ENCODE peak calls at places on chromosomes 6 and 20, in eight cellular contexts. One of them, this sample, is unnamed.

GRCh38 chr6:36539814-36540568 is 7.3 kb downstream of the STK38 start:
- DNase-seq in psoas muscle: no peak
- DNase-seq in left lung: no peak
- DNase-seq in left ventricle myocardium inferior: no peak
- DNase-seq in kidney: no peak
- DNase-seq in Karpas-422: no peak
- DNase-seq in pancreas: no peak
- DNase-seq in naive thymus-derived CD4-positive, alpha-beta T cell: peak; percentile 73
- DNase-seq in this sample: no peak

GRCh38 chr6:137494281-137494966 is at the start of gene OLIG3:
- DNase-seq in psoas muscle: no peak
- DNase-seq in left lung: no peak
- DNase-seq in left ventricle myocardium inferior: no peak
- DNase-seq in kidney: no peak
- DNase-seq in Karpas-422: no peak
- DNase-seq in pancreas: no peak
- DNase-seq in naive thymus-derived CD4-positive, alpha-beta T cell: no peak
- DNase-seq in this sample: no peak

GRCh38 chr6:67411036-67411435 is 1224.0 kb upstream of the ADGRB3 start:
- DNase-seq in psoas muscle: no peak
- DNase-seq in left lung: no peak
- DNase-seq in left ventricle myocardium inferior: no peak
- DNase-seq in kidney: no peak
- DNase-seq in Karpas-422: no peak
- DNase-seq in pancreas: no peak
- DNase-seq in naive thymus-derived CD4-positive, alpha-beta T cell: no peak
- DNase-seq in this sample: no peak

GRCh38 chr6:8113260-8113659 is 10.9 kb upstream of the EEF1E1 start:
- DNase-seq in psoas muscle: no peak
- DNase-seq in left lung: no peak
- DNase-seq in left ventricle myocardium inferior: no peak
- DNase-seq in kidney: no peak
- DNase-seq in Karpas-422: no peak
- DNase-seq in pancreas: no peak
- DNase-seq in naive thymus-derived CD4-positive, alpha-beta T cell: no peak
- DNase-seq in this sample: no peak

GRCh38 chr6:11632231-11632630 is 94.7 kb downstream of the TMEM170B start:
- DNase-seq in psoas muscle: no peak
- DNase-seq in left lung: peak; percentile 51
- DNase-seq in left ventricle myocardium inferior: no peak
- DNase-seq in kidney: peak; percentile 81
- DNase-seq in Karpas-422: no peak
- DNase-seq in pancreas: no peak
- DNase-seq in naive thymus-derived CD4-positive, alpha-beta T cell: no peak
- DNase-seq in this sample: no peak

GRCh38 chr6:90478789-90479602 is 107.9 kb downstream of the MAP3K7 start:
- DNase-seq in psoas muscle: peak; percentile 94
- DNase-seq in left lung: peak; percentile 91
- DNase-seq in left ventricle myocardium inferior: peak; percentile 73
- DNase-seq in kidney: peak; percentile 94
- DNase-seq in Karpas-422: peak; percentile 89
- DNase-seq in pancreas: peak; percentile 85
- DNase-seq in naive thymus-derived CD4-positive, alpha-beta T cell: peak; percentile 78
- DNase-seq in this sample: peak; percentile 30

GRCh38 chr6:9520417-9521151 is 894.3 kb downstream of the TFAP2A start:
- DNase-seq in psoas muscle: no peak
- DNase-seq in left lung: no peak
- DNase-seq in left ventricle myocardium inferior: no peak
- DNase-seq in kidney: no peak
- DNase-seq in Karpas-422: no peak
- DNase-seq in pancreas: no peak
- DNase-seq in naive thymus-derived CD4-positive, alpha-beta T cell: no peak
- DNase-seq in this sample: no peak

GRCh38 chr6:151689499-151690201 is 117.8 kb upstream of the ESR1 start:
- DNase-seq in psoas muscle: no peak
- DNase-seq in left lung: no peak
- DNase-seq in left ventricle myocardium inferior: no peak
- DNase-seq in kidney: no peak
- DNase-seq in Karpas-422: peak; percentile 69
- DNase-seq in pancreas: no peak
- DNase-seq in naive thymus-derived CD4-positive, alpha-beta T cell: no peak
- DNase-seq in this sample: no peak

GRCh38 chr6:116971959-116972358 is 94.9 kb downstream of the RFX6 start:
- DNase-seq in psoas muscle: no peak
- DNase-seq in left lung: no peak
- DNase-seq in left ventricle myocardium inferior: no peak
- DNase-seq in kidney: no peak
- DNase-seq in Karpas-422: peak; percentile 81
- DNase-seq in pancreas: no peak
- DNase-seq in naive thymus-derived CD4-positive, alpha-beta T cell: no peak
- DNase-seq in this sample: no peak

GRCh38 chr6:132131777-132132176 is 180.6 kb upstream of the CCN2 start:
- DNase-seq in psoas muscle: peak; percentile 32
- DNase-seq in left lung: no peak
- DNase-seq in left ventricle myocardium inferior: peak; percentile 21
- DNase-seq in kidney: no peak
- DNase-seq in Karpas-422: no peak
- DNase-seq in pancreas: no peak
- DNase-seq in naive thymus-derived CD4-positive, alpha-beta T cell: no peak
- DNase-seq in this sample: no peak

GRCh38 chr6:132128424-132128823 is 177.3 kb upstream of the CCN2 start:
- DNase-seq in psoas muscle: no peak
- DNase-seq in left lung: no peak
- DNase-seq in left ventricle myocardium inferior: no peak
- DNase-seq in kidney: no peak
- DNase-seq in Karpas-422: no peak
- DNase-seq in pancreas: no peak
- DNase-seq in naive thymus-derived CD4-positive, alpha-beta T cell: no peak
- DNase-seq in this sample: no peak

GRCh38 chr6:132132420-132132819 is 181.2 kb upstream of the CCN2 start:
- DNase-seq in psoas muscle: no peak
- DNase-seq in left lung: no peak
- DNase-seq in left ventricle myocardium inferior: no peak
- DNase-seq in kidney: no peak
- DNase-seq in Karpas-422: no peak
- DNase-seq in pancreas: no peak
- DNase-seq in naive thymus-derived CD4-positive, alpha-beta T cell: no peak
- DNase-seq in this sample: no peak

GRCh38 chr6:132131351-132131750 is 180.2 kb upstream of the CCN2 start:
- DNase-seq in psoas muscle: no peak
- DNase-seq in left lung: no peak
- DNase-seq in left ventricle myocardium inferior: no peak
- DNase-seq in kidney: no peak
- DNase-seq in Karpas-422: no peak
- DNase-seq in pancreas: no peak
- DNase-seq in naive thymus-derived CD4-positive, alpha-beta T cell: no peak
- DNase-seq in this sample: no peak

GRCh38 chr6:132130530-132131298 is 179.5 kb upstream of the CCN2 start:
- DNase-seq in psoas muscle: peak; percentile 63
- DNase-seq in left lung: no peak
- DNase-seq in left ventricle myocardium inferior: peak; percentile 37
- DNase-seq in kidney: peak; percentile 77
- DNase-seq in Karpas-422: no peak
- DNase-seq in pancreas: no peak
- DNase-seq in naive thymus-derived CD4-positive, alpha-beta T cell: no peak
- DNase-seq in this sample: peak; percentile 10
- H3K27ac ChIP-seq in psoas muscle: peak overlapping the region; percentile 58
- H3K27ac ChIP-seq in left lung: peak overlapping the region; percentile 51
- H3K27ac ChIP-seq in left ventricle myocardium inferior: peak overlapping the region; percentile 87
- H3K27ac ChIP-seq in kidney: peak overlapping the region; percentile 75
- H3K27ac ChIP-seq in Karpas-422: no peak overlapping the region
- H3K27ac ChIP-seq in pancreas: no peak overlapping the region
- H3K27ac ChIP-seq in naive thymus-derived CD4-positive, alpha-beta T cell: no peak overlapping the region
- H3K27ac ChIP-seq in this sample: no peak overlapping the region

GRCh38 chr6:41581381-41581991 is 35.3 kb downstream of the FOXP4 start:
- DNase-seq in psoas muscle: peak; percentile 75
- DNase-seq in left lung: peak; percentile 66
- DNase-seq in left ventricle myocardium inferior: no peak
- DNase-seq in kidney: no peak
- DNase-seq in Karpas-422: no peak
- DNase-seq in pancreas: peak; percentile 81
- DNase-seq in naive thymus-derived CD4-positive, alpha-beta T cell: no peak
- DNase-seq in this sample: no peak
- H3K27ac ChIP-seq in psoas muscle: no peak overlapping the region
- H3K27ac ChIP-seq in left lung: no peak overlapping the region
- H3K27ac ChIP-seq in left ventricle myocardium inferior: peak overlapping the region; percentile 44
- H3K27ac ChIP-seq in kidney: no peak overlapping the region
- H3K27ac ChIP-seq in Karpas-422: no peak overlapping the region
- H3K27ac ChIP-seq in pancreas: peak overlapping the region; percentile 26
- H3K27ac ChIP-seq in naive thymus-derived CD4-positive, alpha-beta T cell: no peak overlapping the region
- H3K27ac ChIP-seq in this sample: no peak overlapping the region

GRCh38 chr6:129429953-129430352 is 280.0 kb downstream of the ARHGAP18 start:
- DNase-seq in psoas muscle: no peak
- DNase-seq in left lung: no peak
- DNase-seq in left ventricle myocardium inferior: no peak
- DNase-seq in kidney: no peak
- DNase-seq in Karpas-422: no peak
- DNase-seq in pancreas: no peak
- DNase-seq in naive thymus-derived CD4-positive, alpha-beta T cell: no peak
- DNase-seq in this sample: no peak
- H3K27ac ChIP-seq in psoas muscle: no peak overlapping the region
- H3K27ac ChIP-seq in left lung: no peak overlapping the region
- H3K27ac ChIP-seq in left ventricle myocardium inferior: no peak overlapping the region
- H3K27ac ChIP-seq in kidney: no peak overlapping the region
- H3K27ac ChIP-seq in Karpas-422: no peak overlapping the region
- H3K27ac ChIP-seq in pancreas: no peak overlapping the region
- H3K27ac ChIP-seq in naive thymus-derived CD4-positive, alpha-beta T cell: no peak overlapping the region
- H3K27ac ChIP-seq in this sample: no peak overlapping the region

DNA sequence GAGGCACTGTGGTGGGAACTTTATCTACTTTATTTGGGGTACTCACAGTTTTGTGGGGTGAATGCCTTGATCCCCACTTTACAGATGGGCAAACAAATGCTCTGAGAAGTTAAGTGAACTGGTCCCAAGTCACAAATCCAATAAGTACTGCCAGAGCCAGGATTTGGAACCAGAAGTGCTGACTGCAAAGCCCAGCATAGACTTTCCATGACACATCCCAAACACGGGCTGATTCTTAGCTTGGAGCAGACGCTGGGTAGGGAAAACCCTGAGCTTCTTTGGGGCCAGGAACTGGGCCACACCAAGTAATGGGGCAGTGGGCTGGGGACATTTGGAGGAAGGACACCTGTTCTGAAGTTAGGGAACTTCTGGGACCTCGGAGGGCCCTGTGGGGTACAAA is 20.3 kb downstream of the RIN2 start:
- DNase-seq in psoas muscle: no peak
- DNase-seq in left lung: no peak
- DNase-seq in left ventricle myocardium inferior: no peak
- DNase-seq in kidney: no peak
- DNase-seq in Karpas-422: no peak
- DNase-seq in pancreas: no peak
- DNase-seq in naive thymus-derived CD4-positive, alpha-beta T cell: no peak
- DNase-seq in this sample: no peak
- H3K27ac ChIP-seq in psoas muscle: peak overlapping the region; percentile 32
- H3K27ac ChIP-seq in left lung: peak overlapping the region; percentile 13
- H3K27ac ChIP-seq in left ventricle myocardium inferior: peak overlapping the region; percentile 83
- H3K27ac ChIP-seq in kidney: no peak overlapping the region
- H3K27ac ChIP-seq in Karpas-422: no peak overlapping the region
- H3K27ac ChIP-seq in pancreas: no peak overlapping the region
- H3K27ac ChIP-seq in naive thymus-derived CD4-positive, alpha-beta T cell: no peak overlapping the region
- H3K27ac ChIP-seq in this sample: no peak overlapping the region

This sample was measured in substantia nigra.